ENCODE peak calls at places on chromosomes 5 and 9, in eight cellular contexts. Q, D, T, G, P, Y, B and N are unnamed samples.

GRCh38 chr5:61052870-61053269 is 107.9 kb downstream of the NDUFAF2 start:
- DNase-seq in Q (no peak), D (peak; percentile 54), T (no peak), G (peak; percentile 66), P (no peak), Y (no peak), B (no peak), N (peak; percentile 4)

GRCh38 chr5:148807845-148808244 is 18.6 kb upstream of the ADRB2 start:
- DNase-seq in Q (no peak), D (no peak), T (no peak), G (no peak), P (peak; percentile 39), Y (no peak), B (no peak), N (no peak)

GRCh38 chr5:151038801-151039238 is 18.4 kb downstream of the GPX3 start:
- DNase-seq in Q (no peak), D (no peak), T (peak; percentile 50), G (no peak), P (no peak), Y (no peak), B (no peak), N (peak; percentile 63)

GRCh38 chr5:71586052-71586940 is 844 bp upstream of the MCCC2 start:
- DNase-seq in Q (peak; percentile 45), D (peak; percentile 98), T (peak; percentile 45), G (peak; percentile 24), P (no peak), Y (no peak), B (no peak), N (peak; percentile 16)

GRCh38 chr9:96331236-96331947 is 29.4 kb upstream of the HSD17B3 start:
- DNase-seq in Q (no peak), D (peak; percentile 29), T (no peak), G (no peak), P (no peak), Y (no peak), B (no peak), N (peak; percentile 57)

GRCh38 chr9:72911247-72911775 is 41.5 kb downstream of the ALDH1A1 start:
- DNase-seq in Q (no peak), D (no peak), T (no peak), G (no peak), P (no peak), Y (no peak), B (no peak), N (no peak)

GRCh38 chr5:58235279-58235678 is 224.6 kb downstream of the PLK2 start:
- DNase-seq in Q (no peak), D (no peak), T (peak; percentile 22), G (peak; percentile 96), P (no peak), Y (no peak), B (peak; percentile 22), N (no peak)

GRCh38 chr5:127802477-127802865 is 99.3 kb downstream of the CCDC192 start:
- DNase-seq in Q (no peak), D (no peak), T (no peak), G (no peak), P (no peak), Y (no peak), B (no peak), N (no peak)

GRCh38 chr9:136157477-136158265 is 39.0 kb upstream of the TMEM250 start:
- DNase-seq in Q (no peak), D (no peak), T (no peak), G (no peak), P (no peak), Y (no peak), B (no peak), N (no peak)

GRCh38 chr5:137004279-137004678 is 494.8 kb downstream of the SPOCK1 start:
- DNase-seq in Q (no peak), D (no peak), T (no peak), G (no peak), P (no peak), Y (no peak), B (no peak), N (no peak)

GRCh38 chr9:114098021-114098659 is 952 bp downstream of the KIF12 start:
- DNase-seq in Q (no peak), D (no peak), T (no peak), G (peak; percentile 75), P (no peak), Y (peak; percentile 63), B (no peak), N (no peak)

GRCh38 chr5:1052641-1053390 is 44.2 kb downstream of the NKD2 start:
- DNase-seq in Q (no peak), D (no peak), T (no peak), G (peak; percentile 45), P (no peak), Y (no peak), B (no peak), N (no peak)

GRCh38 chr5:1523793-1524480 is at the start of gene LPCAT1:
- DNase-seq in Q (peak; percentile 86), D (peak; percentile 30), T (peak; percentile 75), G (peak; percentile 70), P (peak; percentile 72), Y (peak; percentile 79), B (peak; percentile 47), N (peak; percentile 84)

GRCh38 chr9:22005700-22006605 is 3.2 kb downstream of the CDKN2B start:
- DNase-seq in Q (no peak), D (no peak), T (no peak), G (no peak), P (no peak), Y (no peak), B (no peak), N (no peak)

GRCh38 chr5:124162782-124163532 is 583.5 kb downstream of the ZNF608 start:
- DNase-seq in Q (no peak), D (peak; percentile 49), T (no peak), G (no peak), P (peak; percentile 36), Y (peak; percentile 70), B (no peak), N (no peak)

GRCh38 chr5:171867786-171868185 is 82.2 kb downstream of the SMIM23 start:
- DNase-seq in Q (no peak), D (no peak), T (no peak), G (no peak), P (no peak), Y (no peak), B (no peak), N (no peak)

GRCh38 chr9:131864531-131864930 is 124.7 kb upstream of the RAPGEF1 start:
- DNase-seq in Q (no peak), D (no peak), T (no peak), G (no peak), P (no peak), Y (no peak), B (no peak), N (no peak)

GRCh38 chr5:107104774-107105050 is 566.0 kb downstream of the EFNA5 start:
- DNase-seq in Q (no peak), D (no peak), T (no peak), G (peak; percentile 44), P (no peak), Y (no peak), B (no peak), N (no peak)

GRCh38 chr5:133930061-133930823 is 38.2 kb downstream of the C5orf15 start:
- DNase-seq in Q (no peak), D (no peak), T (peak; percentile 64), G (no peak), P (peak; percentile 71), Y (no peak), B (no peak), N (peak; percentile 33)
- TF ChIP-seq POLR2A in Q (no peak), D (no peak), T (no peak), G (no peak), P (no peak), Y (no peak), B (no peak), N (no peak)

DNA sequence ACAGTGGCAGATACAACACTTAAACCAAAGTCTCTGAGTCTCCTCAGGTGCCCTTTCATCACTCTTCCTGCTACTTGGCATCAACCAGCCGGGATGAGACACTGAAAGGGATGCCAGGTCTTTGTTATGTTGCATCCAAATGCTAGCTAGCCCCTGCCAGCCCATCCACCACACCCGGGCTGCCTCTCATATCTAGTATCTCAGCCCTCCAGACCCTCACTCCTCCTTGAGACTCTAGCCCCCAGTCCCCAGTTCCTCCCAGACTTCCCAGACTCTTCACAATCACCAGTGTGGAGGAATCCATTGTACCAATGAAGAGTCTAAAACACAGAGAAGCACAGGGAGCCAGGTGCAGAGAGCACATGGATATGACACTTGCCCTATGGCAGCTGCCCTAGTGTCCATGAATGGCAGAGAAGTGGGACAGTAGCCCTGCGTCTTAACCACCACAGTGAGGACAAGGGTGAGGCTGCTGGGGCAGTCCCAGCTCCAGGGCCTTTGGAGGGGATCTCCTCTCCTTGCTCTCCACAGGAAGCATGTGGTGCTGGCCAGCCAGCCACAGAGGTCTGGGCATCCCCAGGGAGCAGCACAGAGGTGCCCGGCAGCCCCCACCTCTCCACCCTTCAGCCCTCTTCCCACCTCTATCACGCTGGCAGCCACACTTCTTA is 21.6 kb downstream of the CSF2 start:
- DNase-seq in Q (no peak), D (no peak), T (no peak), G (no peak), P (no peak), Y (no peak), B (no peak), N (no peak)
- TF ChIP-seq POLR2A in Q (no peak), D (no peak), T (no peak), G (no peak), P (no peak), Y (no peak), B (no peak), N (no peak)

DNA sequence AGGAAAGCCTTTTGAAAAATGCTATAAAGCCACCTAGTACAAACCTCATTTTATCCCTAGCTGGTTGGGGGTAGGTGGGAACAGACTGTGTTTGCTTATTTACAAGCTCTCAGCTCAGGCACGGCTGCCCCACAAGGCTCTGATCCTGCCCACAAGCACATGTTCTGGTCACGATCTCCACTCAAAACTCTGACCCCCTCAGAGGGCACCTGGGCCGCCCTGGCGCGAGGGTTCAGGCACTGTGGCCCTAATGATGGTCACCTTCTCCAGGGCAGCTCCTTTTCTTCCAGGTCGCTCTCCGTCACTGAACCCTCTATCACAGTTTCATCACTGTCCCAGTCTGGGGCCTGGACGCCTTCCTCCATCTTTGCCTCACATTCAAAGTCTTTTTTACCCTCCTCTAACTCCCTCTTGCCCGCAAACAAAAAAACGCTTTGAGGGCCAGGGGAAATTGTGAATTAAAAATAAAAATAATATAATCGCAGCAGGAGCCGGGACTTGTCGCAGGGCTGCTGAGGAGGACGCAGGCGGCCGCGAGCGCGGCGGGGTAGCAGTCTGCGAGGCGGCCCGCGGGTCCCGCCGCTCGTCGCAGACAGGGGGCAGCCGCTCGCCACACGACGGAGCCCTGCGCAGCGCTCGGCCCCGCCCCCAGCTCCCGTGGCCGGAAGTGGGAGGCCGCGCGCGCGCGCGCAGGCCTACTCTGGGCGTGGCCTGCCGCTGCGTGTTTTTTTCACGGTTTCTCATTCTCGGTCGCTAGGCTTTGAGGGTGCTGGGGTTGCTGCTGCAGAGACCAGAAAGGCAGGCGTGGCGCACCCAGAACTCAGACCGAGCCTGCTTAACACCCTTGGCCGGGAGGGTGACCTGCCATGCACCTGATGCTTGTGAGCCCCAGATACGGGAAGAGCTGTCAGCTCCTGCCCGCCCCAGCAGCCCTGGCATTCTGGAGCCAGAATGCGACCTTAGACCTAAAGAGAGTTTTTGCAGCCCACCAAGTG is at the start of gene ANKRD31:
- DNase-seq in Q (peak; percentile 89), D (peak; percentile 43), T (peak; percentile 80), G (peak; percentile 82), P (peak; percentile 82), Y (peak; percentile 91), B (peak; percentile 75), N (no peak)
- TF ChIP-seq POLR2A in Q (peak; percentile 76), D (peak; percentile 57), T (peak; percentile 66), G (peak; percentile 71), P (peak; percentile 41), Y (no peak), B (peak; percentile 19), N (no peak)

DNA sequence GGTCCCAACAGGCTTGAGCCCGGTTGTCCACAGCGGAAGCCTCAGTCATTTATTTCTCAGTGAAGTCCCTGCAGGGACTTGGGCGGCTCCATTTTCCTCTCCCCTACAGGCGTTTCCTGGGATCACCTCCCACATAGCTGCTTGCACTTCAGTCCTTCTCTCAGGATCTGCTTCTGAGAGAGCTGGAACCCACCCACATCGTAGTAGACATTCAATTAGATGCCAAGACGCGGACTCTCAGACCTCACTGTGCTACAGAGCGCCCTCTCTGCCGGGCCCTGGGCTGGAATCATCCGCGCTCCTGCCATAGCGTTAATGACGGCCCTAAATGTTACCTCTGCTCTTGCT is 54.0 kb upstream of the ROR2 start:
- DNase-seq in Q (no peak), D (no peak), T (no peak), G (no peak), P (no peak), Y (no peak), B (no peak), N (no peak)
- TF ChIP-seq POLR2A in Q (no peak), D (no peak), T (no peak), G (no peak), P (no peak), Y (no peak), B (no peak), N (no peak)